ENCODE peak calls at places on chromosomes 4 and X, in ten cellular contexts. G is colonic mucosa, T is A549, I is endodermal cell, J is esophagus muscularis mucosa, E is neural progenitor cell, P is AG10803, N is psoas muscle, B is AG04450, H is WERI-Rb-1. V is an unnamed sample.

GRCh38 chr4:23822181-23822580 is 67.7 kb downstream of the PPARGC1A start:
- DNase-seq in E (no peak), I (no peak), H (no peak), T (no peak), N (no peak), G (no peak), P (no peak), J (no peak), B (no peak), V (no peak)

GRCh38 chr4:10180927-10181744 is 64.5 kb upstream of the WDR1 start:
- DNase-seq in E (no peak), J (no peak), T (no peak), P (peak; percentile 67), G (no peak), B (no peak), N (no peak), I (no peak), H (no peak), V (no peak)

GRCh38 chrX:118974908-118975671 is 672 bp downstream of the LONRF3 start:
- DNase-seq in T (no peak), E (peak; percentile 59), I (peak; percentile 71), G (peak; percentile 62), H (peak; percentile 10), B (no peak), N (peak; percentile 72), J (peak; percentile 77), P (no peak), V (peak; percentile 40)

GRCh38 chrX:115902995-115903394 is 267.5 kb upstream of the AGTR2 start:
- DNase-seq in T (no peak), P (no peak), B (no peak), J (no peak), I (no peak), E (no peak), H (no peak), G (no peak), N (no peak), V (no peak)

GRCh38 chr4:151152033-151152432 is 52.6 kb downstream of the RPS3A start:
- DNase-seq in E (no peak), J (no peak), B (no peak), I (no peak), P (no peak), T (no peak), N (no peak), G (no peak), H (no peak), V (no peak)

GRCh38 chrX:118802857-118803256 is 20.8 kb upstream of the ZCCHC12 start:
- DNase-seq in G (no peak), H (no peak), J (no peak), I (no peak), T (no peak), P (peak; percentile 34), E (no peak), N (no peak), B (no peak), V (no peak)

GRCh38 chrX:101999644-102000539 is 68.1 kb upstream of the ZMAT1 start:
- DNase-seq in E (no peak), B (no peak), P (no peak), J (no peak), N (no peak), T (no peak), I (peak; percentile 78), G (no peak), H (no peak), V (no peak)

GRCh38 chr4:921830-922331 is 10.2 kb downstream of the GAK start:
- DNase-seq in E (no peak), J (no peak), P (no peak), H (no peak), N (no peak), G (no peak), B (no peak), I (peak; percentile 24), T (no peak), V (peak; percentile 2)

GRCh38 chr4:84531689-84532088 is 32.6 kb upstream of the NKX6-1 start:
- DNase-seq in P (no peak), T (no peak), E (peak; percentile 30), G (no peak), B (no peak), J (no peak), N (no peak), H (peak; percentile 43), I (no peak), V (peak; percentile 3)

GRCh38 chr4:113673450-113673849 is 88.1 kb downstream of the CAMK2D start:
- DNase-seq in B (no peak), N (no peak), H (peak; percentile 33), P (no peak), T (no peak), E (peak; percentile 11), I (peak; percentile 63), G (no peak), J (no peak), V (no peak)

GRCh38 chrX:148593146-148593545 is 92.7 kb downstream of the AFF2 start:
- DNase-seq in I (no peak), G (no peak), P (no peak), T (no peak), N (no peak), E (no peak), B (no peak), J (no peak), H (no peak), V (no peak)

GRCh38 chr4:80390178-80390577 is 54.6 kb downstream of the CFAP299 start:
- DNase-seq in J (no peak), I (no peak), H (no peak), G (no peak), N (no peak), T (no peak), P (no peak), E (no peak), B (no peak), V (no peak)

DNA sequence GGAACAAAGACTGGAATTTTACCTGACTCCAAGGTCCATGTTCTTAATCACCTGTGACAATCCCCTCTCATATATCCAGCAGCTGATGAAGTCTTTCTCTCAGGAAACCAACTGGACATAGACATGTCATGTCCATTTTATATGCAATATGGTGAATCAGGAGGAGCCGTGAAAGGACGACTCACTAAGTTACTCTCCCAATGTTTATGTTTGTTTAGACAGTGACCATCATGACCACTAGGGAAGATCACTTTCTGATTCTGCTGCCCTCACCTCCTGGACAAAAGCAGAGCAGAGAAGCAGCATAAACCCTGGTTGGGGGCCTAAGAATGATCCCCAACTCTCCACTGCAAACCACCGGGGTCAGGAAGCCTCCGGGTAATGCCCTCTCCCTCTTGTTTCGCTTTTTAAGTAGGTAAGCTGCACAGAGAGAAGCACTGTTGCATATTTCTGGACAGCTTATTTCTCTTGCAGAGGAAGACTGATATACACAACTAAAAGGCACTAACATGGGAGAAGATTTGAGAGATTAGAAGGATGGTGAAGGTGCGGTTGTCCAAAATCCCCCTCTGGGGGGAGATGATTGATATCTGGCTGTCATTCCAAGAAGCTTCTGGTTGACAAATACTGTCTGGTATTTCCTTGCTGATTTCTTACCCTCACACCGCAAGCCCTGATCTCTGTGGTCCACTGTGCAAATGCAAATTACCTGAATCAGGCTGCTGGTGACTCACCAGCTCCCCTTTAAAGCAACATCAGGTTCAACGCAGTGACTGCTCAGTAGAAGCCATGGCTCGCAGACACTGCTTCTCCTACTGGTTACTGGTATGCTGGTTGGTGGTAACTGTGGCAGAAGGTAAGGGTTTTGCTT is at the start of gene ODAPH:
- DNase-seq in B (no peak), E (no peak), T (peak; percentile 21), J (no peak), G (no peak), I (peak; percentile 50), N (no peak), H (peak; percentile 14), P (no peak), V (no peak)
- H3K4me3 ChIP-seq in B (no peak within 1 kb of the TSS), E (no peak within 1 kb of the TSS), T (no peak within 1 kb of the TSS), J (no peak within 1 kb of the TSS), G (no peak within 1 kb of the TSS), I (no peak within 1 kb of the TSS), N (no peak within 1 kb of the TSS), H (no peak within 1 kb of the TSS), P (no peak within 1 kb of the TSS), V (peak within 1 kb of the TSS; percentile 5)

DNA sequence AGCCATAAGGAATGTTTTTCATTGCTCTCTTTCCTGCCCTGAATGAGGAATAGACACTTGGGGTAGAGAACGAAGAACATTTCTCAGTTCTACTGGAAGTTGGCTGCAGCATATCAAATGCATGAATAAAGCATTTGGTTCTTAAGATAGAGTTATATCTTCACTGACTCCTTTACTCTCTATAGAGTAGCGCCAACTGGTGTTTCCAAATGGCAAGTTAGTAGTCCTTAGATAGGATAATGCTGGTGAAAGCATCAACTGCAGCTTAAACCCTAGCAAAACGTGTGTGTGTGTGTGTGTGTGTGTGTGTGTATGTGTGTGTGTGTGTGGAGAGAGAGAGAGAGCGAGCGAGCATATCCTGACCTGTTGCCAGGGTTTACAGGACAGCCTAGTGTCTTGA is 62.2 kb upstream of the FRMPD4 start:
- DNase-seq in T (no peak), P (peak; percentile 0), G (no peak), N (no peak), H (no peak), E (no peak), I (no peak), J (no peak), B (no peak), V (no peak)
- TF ChIP-seq CTCF in T (no peak), P (no peak), G (no peak), N (no peak), H (no peak), E (no peak), I (no peak), J (no peak), B (peak; percentile 32), V (peak; percentile 39)

GRCh38 chrX:129982300-129983246 is at the start of gene BCORL1:
- DNase-seq in N (peak; percentile 94), H (peak; percentile 91), B (peak; percentile 79), I (peak; percentile 95), E (peak; percentile 94), T (peak; percentile 94), G (peak; percentile 88), J (peak; percentile 97), P (peak; percentile 93), V (peak; percentile 98)
- H3K4me3 ChIP-seq in N (no peak within 1 kb of the TSS), H (peak within 1 kb of the TSS; percentile 56), B (peak within 1 kb of the TSS; percentile 59), I (peak within 1 kb of the TSS; percentile 78), E (no peak within 1 kb of the TSS), T (no peak within 1 kb of the TSS), G (no peak within 1 kb of the TSS), J (no peak within 1 kb of the TSS), P (peak within 1 kb of the TSS; percentile 61), V (no peak within 1 kb of the TSS)

GRCh38 chr4:175511861-175512260 is 300.2 kb downstream of the GPM6A start:
- DNase-seq in I (no peak), E (no peak), B (no peak), P (peak; percentile 9), N (no peak), G (no peak), T (no peak), J (no peak), H (no peak), V (no peak)

GRCh38 chr4:175504316-175504715 is 307.7 kb downstream of the GPM6A start:
- DNase-seq in E (no peak), N (no peak), B (no peak), T (no peak), J (no peak), H (no peak), I (no peak), G (no peak), P (peak; percentile 69), V (no peak)

GRCh38 chr4:175514174-175514573 is 297.9 kb downstream of the GPM6A start:
- DNase-seq in P (no peak), E (no peak), G (no peak), I (no peak), T (no peak), H (no peak), J (no peak), N (no peak), B (no peak), V (no peak)

DNA sequence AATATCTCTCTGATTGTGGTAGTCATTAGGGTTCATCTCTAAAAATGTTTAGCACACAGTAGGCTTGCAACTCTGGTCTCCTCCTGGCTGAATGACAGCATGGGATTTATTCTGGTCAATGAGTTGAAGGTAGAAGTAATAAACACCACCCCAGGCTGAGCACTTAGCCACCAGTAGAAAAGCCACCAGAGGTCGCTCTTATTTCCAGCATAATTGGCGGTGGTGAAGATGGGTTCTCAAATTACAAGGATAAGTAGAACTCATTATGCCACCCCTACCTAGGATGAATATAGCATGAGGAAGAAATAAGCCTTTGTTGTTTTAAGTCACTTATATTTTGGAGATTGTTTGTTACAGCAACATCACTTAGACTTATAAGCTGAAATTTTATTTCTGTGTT is 302.7 kb downstream of the GPM6A start:
- DNase-seq in P (no peak), T (no peak), H (peak; percentile 24), N (no peak), G (no peak), I (peak; percentile 68), J (no peak), B (no peak), E (peak; percentile 39), V (no peak)
- TF ChIP-seq CTCF in P (no peak), T (no peak), H (peak; percentile 30), N (no peak), G (no peak), I (peak; percentile 71), J (no peak), B (no peak), E (peak; percentile 54), V (peak; percentile 41)

V was measured in SK-N-SH.